ENCODE peak calls at places on chromosomes 2 and 18, in six cellular contexts. C is mammary epithelial cell; H is body of pancreas; I is GM12878; L is PC-3; A is CD8-positive, alpha-beta memory T cell. R is an unnamed sample.

GRCh38 chr2:64371727-64372126 is 82.2 kb upstream of the LGALSL start:
- DNase-seq in C (peak; percentile 96), H (no peak), I (no peak), L (peak; percentile 12), A (no peak), R (no peak)

GRCh38 chr2:225599856-225600255 is 200.3 kb downstream of the NYAP2 start:
- DNase-seq in C (no peak), H (no peak), I (no peak), L (no peak), A (no peak), R (no peak)

GRCh38 chr2:135456835-135457234 is 74.2 kb downstream of the ZRANB3 start:
- DNase-seq in C (no peak), H (no peak), I (no peak), L (no peak), A (no peak), R (no peak)

GRCh38 chr2:238978507-238978906 is 130.6 kb downstream of the TWIST2 start:
- DNase-seq in C (no peak), H (no peak), I (no peak), L (no peak), A (no peak), R (no peak)

GRCh38 chr18:8706981-8707940 is 1.9 kb downstream of the MTCL1 start:
- DNase-seq in C (peak; percentile 62), H (peak; percentile 75), I (no peak), L (peak; percentile 83), A (peak; percentile 14), R (peak; percentile 87)

GRCh38 chr2:162579169-162579568 is 235.2 kb downstream of the GCA start:
- DNase-seq in C (no peak), H (no peak), I (no peak), L (no peak), A (no peak), R (peak; percentile 8)

GRCh38 chr2:202871161-202872141 is at the start of gene ICA1L:
- DNase-seq in C (peak; percentile 62), H (peak; percentile 76), I (no peak), L (peak; percentile 62), A (peak; percentile 48), R (peak; percentile 75)

GRCh38 chr2:17542471-17542870 is 2.0 kb downstream of the VSNL1 start:
- DNase-seq in C (peak; percentile 20), H (no peak), I (no peak), L (no peak), A (no peak), R (no peak)

GRCh38 chr2:120564213-120565094 is 171.2 kb upstream of the GLI2 start:
- DNase-seq in C (no peak), H (no peak), I (no peak), L (no peak), A (no peak), R (no peak)

GRCh38 chr2:232146294-232146693 is 184.8 kb downstream of the DIS3L2 start:
- DNase-seq in C (no peak), H (no peak), I (no peak), L (peak; percentile 6), A (no peak), R (no peak)

GRCh38 chr2:191302459-191303155 is 57.4 kb downstream of the MYO1B start:
- DNase-seq in C (peak; percentile 37), H (no peak), I (no peak), L (peak; percentile 46), A (peak; percentile 4), R (peak; percentile 23)

GRCh38 chr2:238095143-238095542 is 5.0 kb upstream of the ESPNL start:
- DNase-seq in C (no peak), H (no peak), I (no peak), L (no peak), A (no peak), R (no peak)

GRCh38 chr2:232102380-232102779 is 140.9 kb downstream of the DIS3L2 start:
- DNase-seq in C (no peak), H (no peak), I (no peak), L (no peak), A (no peak), R (no peak)

GRCh38 chr2:134410006-134410405 is 156.1 kb downstream of the MGAT5 start:
- DNase-seq in C (no peak), H (no peak), I (no peak), L (no peak), A (no peak), R (no peak)

GRCh38 chr18:3903341-3903740 is 453.4 kb downstream of the TGIF1 start:
- DNase-seq in C (peak; percentile 87), H (no peak), I (no peak), L (peak; percentile 71), A (no peak), R (peak; percentile 18)

GRCh38 chr18:4068552-4069158 is 386.5 kb downstream of the DLGAP1 start:
- DNase-seq in C (peak; percentile 44), H (peak; percentile 45), I (peak; percentile 25), L (peak; percentile 62), A (no peak), R (peak; percentile 42)

GRCh38 chr18:13319629-13320028 is 101.1 kb downstream of the LDLRAD4 start:
- DNase-seq in C (no peak), H (no peak), I (no peak), L (no peak), A (no peak), R (no peak)

GRCh38 chr2:236045264-236046235 is 122.6 kb downstream of the GBX2 start:
- DNase-seq in C (peak; percentile 32), H (no peak), I (no peak), L (peak; percentile 83), A (no peak), R (no peak)

GRCh38 chr18:9814431-9814830 is 71.3 kb upstream of the TXNDC2 start:
- DNase-seq in C (peak; percentile 26), H (no peak), I (no peak), L (peak; percentile 91), A (no peak), R (peak; percentile 87)

GRCh38 chr18:9058426-9058825 is 44.1 kb upstream of the NDUFV2 start:
- DNase-seq in C (no peak), H (no peak), I (no peak), L (no peak), A (no peak), R (no peak)

GRCh38 chr2:215830313-215830712 is 183.0 kb downstream of the MREG start:
- DNase-seq in C (peak; percentile 60), H (no peak), I (no peak), L (peak; percentile 62), A (no peak), R (peak; percentile 53)

GRCh38 chr2:106963156-106963555 is 77.2 kb upstream of the ST6GAL2 start:
- DNase-seq in C (no peak), H (no peak), I (no peak), L (no peak), A (no peak), R (peak; percentile 18)

GRCh38 chr2:146235158-146235557 is 1609.7 kb upstream of the ACVR2A start:
- DNase-seq in C (no peak), H (no peak), I (no peak), L (no peak), A (no peak), R (no peak)

GRCh38 chr2:224036731-224037376 is 2.2 kb downstream of the SERPINE2 start:
- DNase-seq in C (no peak), H (no peak), I (no peak), L (peak; percentile 3), A (no peak), R (peak; percentile 29)

DNA sequence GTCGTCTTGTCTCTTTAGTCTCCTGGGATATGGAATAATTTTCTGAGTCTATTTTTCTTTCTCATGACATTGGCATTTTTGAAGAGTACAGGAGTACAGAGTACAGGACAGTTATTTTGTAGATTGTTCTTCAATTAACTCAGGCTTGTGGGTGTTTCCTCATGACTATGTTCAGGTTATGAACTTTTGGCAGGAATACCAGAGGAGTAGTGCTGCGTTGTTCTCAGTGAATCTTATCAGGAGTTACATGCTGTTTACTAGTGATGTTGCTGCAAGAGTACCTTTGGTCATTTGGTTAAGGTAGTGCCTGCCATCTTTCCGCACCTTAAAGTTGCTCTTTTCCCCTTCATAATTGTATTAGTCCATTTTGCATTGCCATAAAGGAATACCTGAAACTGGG is 41.3 kb upstream of the AGFG1 start:
- DNase-seq in C (no peak), H (no peak), I (no peak), L (no peak), A (no peak), R (no peak)
- H3K27ac ChIP-seq in C (no peak overlapping the region), H (no peak overlapping the region), I (no peak overlapping the region), L (no peak overlapping the region), A (no peak overlapping the region), R (no peak overlapping the region)

DNA sequence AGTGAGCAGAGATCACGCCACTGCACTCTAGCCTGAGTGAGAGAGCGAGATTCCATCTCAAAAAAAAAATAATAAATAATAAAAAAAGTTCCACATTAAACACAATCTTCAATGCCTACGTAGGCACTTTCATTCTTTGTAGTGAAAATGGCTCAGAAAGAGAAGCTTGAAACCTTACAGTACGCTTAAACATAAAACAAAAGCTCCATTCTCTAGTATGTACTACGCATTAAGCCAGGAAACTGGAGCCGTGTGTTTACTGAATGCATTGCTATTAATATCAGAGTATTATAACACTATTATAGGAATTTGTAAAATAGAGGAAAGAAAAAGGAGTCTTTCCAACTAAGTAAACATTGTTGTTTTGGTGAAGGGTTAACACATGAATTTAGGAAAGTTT is 41.3 kb upstream of the LMAN1 start:
- DNase-seq in C (no peak), H (no peak), I (no peak), L (no peak), A (no peak), R (no peak)
- H3K27ac ChIP-seq in C (no peak overlapping the region), H (no peak overlapping the region), I (no peak overlapping the region), L (no peak overlapping the region), A (no peak overlapping the region), R (no peak overlapping the region)

DNA sequence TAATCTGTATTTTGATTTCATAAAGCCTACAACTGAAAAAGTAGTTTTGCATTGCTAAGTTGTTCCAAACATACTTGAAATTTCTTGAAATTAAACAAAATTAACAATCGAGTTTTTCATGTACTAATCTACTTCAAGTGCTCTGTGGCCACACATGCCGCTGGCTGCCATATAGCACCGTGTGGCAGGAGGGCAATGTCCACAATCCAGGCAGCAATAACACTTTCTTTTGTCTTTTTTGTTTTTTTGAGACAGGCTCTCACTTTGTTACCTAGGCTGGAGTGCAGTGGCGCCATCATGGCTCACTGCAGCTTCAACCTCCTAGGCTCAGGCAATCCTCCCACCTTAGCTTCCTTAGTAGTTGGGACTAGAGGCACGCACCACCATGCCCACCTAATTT is 36.1 kb downstream of the SAP130 start:
- DNase-seq in C (no peak), H (no peak), I (no peak), L (no peak), A (no peak), R (no peak)
- H3K27ac ChIP-seq in C (no peak overlapping the region), H (no peak overlapping the region), I (no peak overlapping the region), L (no peak overlapping the region), A (no peak overlapping the region), R (no peak overlapping the region)

DNA sequence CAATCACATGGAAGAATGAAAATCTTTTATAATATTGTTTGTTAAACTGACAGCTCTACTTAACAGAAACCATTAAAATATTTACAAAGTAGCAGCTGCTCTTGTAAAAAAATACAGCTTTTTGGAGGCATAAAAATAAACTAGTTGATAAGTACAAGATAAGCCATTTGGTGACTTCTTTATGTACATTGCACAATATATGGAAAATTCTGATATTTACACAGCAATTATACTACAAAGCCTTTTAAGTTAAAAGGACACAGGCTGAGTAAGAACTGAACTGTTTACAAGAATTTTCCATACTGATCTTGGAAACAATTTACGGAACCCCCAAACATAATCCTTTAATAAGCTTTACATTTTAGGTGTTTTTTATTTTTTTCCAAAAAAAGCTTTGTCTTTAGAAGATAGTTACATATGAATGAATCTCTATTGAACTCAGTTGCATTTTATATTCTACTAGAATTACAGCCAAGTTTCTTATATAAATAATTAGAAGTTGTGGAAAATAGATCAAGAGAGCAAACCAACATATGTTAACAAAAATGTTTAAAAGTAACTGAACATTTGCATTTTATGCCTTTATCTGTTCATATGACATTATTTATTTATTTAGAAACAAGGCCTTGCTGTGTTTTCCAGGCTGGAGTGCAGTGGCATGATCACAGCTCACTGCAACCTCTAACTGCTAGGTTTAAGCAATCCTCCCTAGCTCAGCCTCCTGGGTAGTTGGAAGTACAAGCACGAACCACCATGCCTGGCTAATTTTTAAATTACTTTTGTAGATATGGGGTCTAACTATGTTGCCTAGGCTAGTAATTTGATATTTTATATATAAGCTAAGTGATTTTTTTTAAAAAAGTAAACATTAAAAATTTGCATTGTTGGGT is 142.5 kb downstream of the OTX1 start:
- DNase-seq in C (no peak), H (no peak), I (no peak), L (no peak), A (no peak), R (no peak)
- H3K27ac ChIP-seq in C (no peak overlapping the region), H (no peak overlapping the region), I (no peak overlapping the region), L (no peak overlapping the region), A (no peak overlapping the region), R (no peak overlapping the region)